ENCODE peak calls at places on chromosomes 13 and 19, in four cellular contexts. R is HL-60, T is vagina, I is breast epithelium. K is an unnamed sample.

GRCh38 chr13:28489975-28490550 is 4.9 kb downstream of the FLT1 start:
- DNase-seq in R (no peak), T (no peak), I (no peak), K (no peak)

GRCh38 chr13:44974056-44974798 is 15.0 kb downstream of the NUFIP1 start:
- DNase-seq in R (no peak), T (no peak), I (no peak), K (peak; percentile 54)

GRCh38 chr13:64311112-64311511 is 2895.5 kb upstream of the PCDH20 start:
- DNase-seq in R (no peak), T (no peak), I (no peak), K (no peak)

GRCh38 chr19:10093295-10094186 is 7.4 kb downstream of the SHFL start:
- DNase-seq in R (no peak), T (no peak), I (no peak), K (no peak)

GRCh38 chr19:30036154-30037129 is 94.4 kb downstream of the URI1 start:
- DNase-seq in R (no peak), T (no peak), I (no peak), K (no peak)

GRCh38 chr19:46080561-46080960 is 39.8 kb upstream of the IGFL4 start:
- DNase-seq in R (no peak), T (no peak), I (no peak), K (no peak)

GRCh38 chr13:70188567-70188966 is 80.3 kb upstream of the KLHL1 start:
- DNase-seq in R (no peak), T (no peak), I (no peak), K (no peak)

GRCh38 chr13:72808917-72809500 is 27.1 kb downstream of the PIBF1 start:
- DNase-seq in R (no peak), T (no peak), I (no peak), K (no peak)

GRCh38 chr13:41512441-41512840 is 55.1 kb downstream of the RGCC start:
- DNase-seq in R (no peak), T (no peak), I (no peak), K (no peak)

GRCh38 chr19:34350161-34350561 is 14.8 kb upstream of the GPI start:
- DNase-seq in R (no peak), T (no peak), I (no peak), K (no peak)

GRCh38 chr13:24865158-24865557 is 101.2 kb downstream of the RNF17 start:
- DNase-seq in R (no peak), T (no peak), I (no peak), K (no peak)

GRCh38 chr13:40539954-40540706 is 126.3 kb downstream of the FOXO1 start:
- DNase-seq in R (no peak), T (no peak), I (no peak), K (no peak)

GRCh38 chr13:23667750-23668149 is 97.5 kb downstream of the TNFRSF19 start:
- DNase-seq in R (no peak), T (no peak), I (no peak), K (peak; percentile 17)

GRCh38 chr13:37501187-37501586 is 97.4 kb downstream of the POSTN start:
- DNase-seq in R (no peak), T (no peak), I (no peak), K (no peak)

GRCh38 chr19:21604351-21604926 is 99.0 kb downstream of the ZNF429 start:
- DNase-seq in R (no peak), T (no peak), I (no peak), K (no peak)

GRCh38 chr13:94121686-94122085 is 357.8 kb downstream of the DCT start:
- DNase-seq in R (no peak), T (no peak), I (no peak), K (no peak)

GRCh38 chr13:110536006-110536693 is 25.4 kb downstream of the RAB20 start:
- DNase-seq in R (peak; percentile 74), T (no peak), I (no peak), K (peak; percentile 84)

GRCh38 chr19:295687-296370 is 4.6 kb upstream of the PLPP2 start:
- DNase-seq in R (no peak), T (no peak), I (no peak), K (no peak)

GRCh38 chr13:102729560-102730275 is 34.9 kb upstream of the METTL21C start:
- DNase-seq in R (no peak), T (no peak), I (no peak), K (no peak)

GRCh38 chr13:97976551-97977375 is 23.3 kb downstream of the IPO5 start:
- DNase-seq in R (no peak), T (no peak), I (no peak), K (no peak)
- TF ChIP-seq POLR2AphosphoS5 in R (peak; percentile 5), T (no peak), I (no peak), K (no peak)

DNA sequence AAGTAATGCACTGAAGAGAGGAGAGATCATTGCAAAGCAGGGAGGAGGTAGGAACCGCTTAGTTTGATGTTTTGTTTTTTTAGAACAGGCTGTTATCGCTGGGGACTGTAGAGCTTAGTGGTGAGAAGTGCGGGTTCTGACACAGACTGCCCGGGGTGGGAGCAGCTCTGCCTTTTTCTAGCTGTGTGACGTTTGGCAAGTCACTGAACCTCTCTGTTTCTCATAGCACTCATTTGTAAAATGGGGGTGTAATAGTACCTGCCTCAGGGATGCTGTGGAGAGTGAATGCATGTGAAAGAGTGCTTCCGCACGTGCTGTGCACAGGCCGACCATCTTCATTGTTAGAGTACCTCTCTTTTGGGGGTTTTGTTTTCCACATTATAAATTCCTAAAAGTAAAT is 19.3 kb downstream of the PRAM1 start:
- DNase-seq in R (no peak), T (no peak), I (no peak), K (no peak)
- TF ChIP-seq POLR2AphosphoS5 in R (no peak), T (no peak), I (no peak), K (no peak)

DNA sequence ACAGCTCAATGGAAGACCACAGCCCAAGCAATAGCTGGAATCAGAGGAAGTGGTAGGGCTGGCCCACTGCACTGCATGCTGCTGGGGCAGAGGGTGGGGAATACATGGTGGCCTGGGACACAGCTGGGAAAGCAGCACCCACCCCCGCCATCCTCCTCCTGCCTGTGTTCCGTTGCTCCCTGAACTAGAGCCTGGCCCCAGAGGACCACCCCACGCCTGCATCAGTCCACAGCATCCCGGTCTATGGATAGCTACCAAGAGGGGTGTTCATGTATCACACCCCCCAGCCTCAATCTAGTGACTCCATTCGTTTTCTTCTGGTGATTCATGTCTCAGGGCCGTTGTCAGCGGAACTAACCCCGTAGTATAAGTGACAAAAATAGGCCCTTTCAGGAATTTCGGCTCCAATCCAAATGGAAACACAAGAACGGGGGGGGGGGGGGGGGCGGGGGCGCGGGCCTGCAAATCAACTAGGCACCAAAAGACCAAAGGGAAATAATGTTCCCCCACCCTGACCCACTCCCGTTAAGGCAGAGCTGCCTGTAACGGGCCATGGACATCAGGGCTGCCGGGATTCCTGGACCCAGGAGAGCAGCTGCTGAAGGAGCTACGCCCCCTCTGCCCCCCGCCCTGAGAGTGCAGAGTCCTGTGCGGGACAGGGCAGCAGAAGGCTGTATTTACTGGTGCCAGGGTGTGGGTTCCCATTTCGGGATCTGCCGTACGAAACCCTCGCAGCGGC is 18.9 kb upstream of the EPHX3 start:
- DNase-seq in R (no peak), T (no peak), I (no peak), K (no peak)
- TF ChIP-seq POLR2AphosphoS5 in R (peak; percentile 14), T (no peak), I (no peak), K (peak; percentile 16)

GRCh38 chr13:60327551-60327950 is 69.5 kb upstream of the TDRD3 start:
- DNase-seq in R (no peak), T (no peak), I (no peak), K (no peak)

GRCh38 chr13:60328073-60328472 is 68.9 kb upstream of the TDRD3 start:
- DNase-seq in R (no peak), T (no peak), I (no peak), K (no peak)

GRCh38 chr13:60331249-60332012 is 65.6 kb upstream of the TDRD3 start:
- DNase-seq in R (no peak), T (no peak), I (no peak), K (no peak)

GRCh38 chr13:60326273-60326672 is 70.7 kb upstream of the TDRD3 start:
- DNase-seq in R (no peak), T (no peak), I (no peak), K (no peak)

DNA sequence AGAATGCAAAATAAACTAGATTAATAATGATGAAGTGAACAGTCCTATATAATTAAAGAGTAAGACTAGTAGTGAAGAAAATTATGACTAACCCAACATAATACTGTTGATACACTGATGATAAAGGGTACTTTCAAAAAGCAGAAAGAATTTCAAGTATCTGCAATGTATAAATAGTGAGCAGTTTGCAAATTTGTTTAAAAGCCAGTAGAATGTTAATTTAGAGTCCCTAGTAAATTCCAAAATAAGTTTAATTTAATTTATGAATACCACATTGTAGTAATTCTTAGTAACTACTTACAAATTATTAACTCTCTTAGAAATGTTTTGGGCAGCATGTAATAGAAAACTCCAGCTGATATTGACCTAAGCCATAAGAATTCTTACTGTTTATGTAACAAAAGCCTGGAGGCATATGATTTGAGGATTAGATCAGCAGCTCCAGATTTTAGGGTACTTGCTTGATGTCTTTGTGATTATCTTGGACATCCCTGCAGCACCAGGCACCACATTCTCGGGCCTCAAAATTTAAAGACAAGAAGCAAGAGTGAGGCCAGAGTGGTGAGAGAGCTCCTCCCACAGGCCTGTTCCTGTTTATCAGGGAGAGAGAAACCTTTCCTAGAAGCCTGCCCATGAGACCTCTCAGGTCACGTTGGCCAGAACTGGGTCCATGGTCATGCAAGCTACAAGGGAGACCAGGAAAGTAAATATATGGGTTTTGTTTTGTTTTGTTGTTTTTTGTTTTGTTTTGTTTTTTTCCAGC is 67.6 kb upstream of the TDRD3 start:
- DNase-seq in R (peak; percentile 14), T (no peak), I (no peak), K (no peak)
- TF ChIP-seq POLR2AphosphoS5 in R (no peak), T (no peak), I (no peak), K (no peak)

GRCh38 chr19:4415352-4415751 is 12.9 kb downstream of the CHAF1A start:
- DNase-seq in R (no peak), T (no peak), I (no peak), K (no peak)

GRCh38 chr19:4413588-4413987 is 11.1 kb downstream of the CHAF1A start:
- DNase-seq in R (no peak), T (no peak), I (no peak), K (no peak)

GRCh38 chr19:4414800-4415251 is 12.4 kb downstream of the CHAF1A start:
- DNase-seq in R (no peak), T (no peak), I (no peak), K (no peak)

GRCh38 chr19:4416268-4416667 is 13.8 kb downstream of the CHAF1A start:
- DNase-seq in R (no peak), T (no peak), I (no peak), K (no peak)

GRCh38 chr19:4414144-4414799 is 11.8 kb downstream of the CHAF1A start:
- DNase-seq in R (no peak), T (no peak), I (no peak), K (no peak)
- TF ChIP-seq POLR2AphosphoS5 in R (no peak), T (no peak), I (no peak), K (no peak)

K was measured in upper lobe of left lung.